ENCODE peak calls at places on chromosomes 6 and 20, in nine cellular contexts. One of them, this sample, is unnamed.

GRCh38 chr6:27280064-27280539 is 32.0 kb downstream of the POM121L2 start:
- DNase-seq in tibial nerve: no peak
- DNase-seq in aorta: no peak
- DNase-seq in CD8-positive, alpha-beta T cell: no peak
- DNase-seq in neuronal stem cell: no peak
- DNase-seq in PC-9: peak; percentile 70
- DNase-seq in esophagus muscularis mucosa: no peak
- DNase-seq in heart right ventricle: no peak
- DNase-seq in lower lobe of right lung: no peak
- DNase-seq in this sample: no peak

GRCh38 chr6:43308101-43308989 is at the start of gene CRIP3:
- DNase-seq in tibial nerve: no peak
- DNase-seq in aorta: no peak
- DNase-seq in CD8-positive, alpha-beta T cell: peak; percentile 66
- DNase-seq in neuronal stem cell: peak; percentile 48
- DNase-seq in PC-9: peak; percentile 60
- DNase-seq in esophagus muscularis mucosa: no peak
- DNase-seq in heart right ventricle: peak; percentile 43
- DNase-seq in lower lobe of right lung: peak; percentile 66
- DNase-seq in this sample: no peak

GRCh38 chr6:17486680-17487079 is 93.3 kb downstream of the CAP2 start:
- DNase-seq in tibial nerve: no peak
- DNase-seq in aorta: no peak
- DNase-seq in CD8-positive, alpha-beta T cell: no peak
- DNase-seq in neuronal stem cell: no peak
- DNase-seq in PC-9: no peak
- DNase-seq in esophagus muscularis mucosa: no peak
- DNase-seq in heart right ventricle: peak; percentile 23
- DNase-seq in lower lobe of right lung: no peak
- DNase-seq in this sample: no peak

GRCh38 chr20:5000263-5001173 is 792 bp downstream of the SLC23A2 start:
- DNase-seq in tibial nerve: peak; percentile 57
- DNase-seq in aorta: peak; percentile 79
- DNase-seq in CD8-positive, alpha-beta T cell: peak; percentile 55
- DNase-seq in neuronal stem cell: no peak
- DNase-seq in PC-9: no peak
- DNase-seq in esophagus muscularis mucosa: no peak
- DNase-seq in heart right ventricle: peak; percentile 41
- DNase-seq in lower lobe of right lung: peak; percentile 65
- DNase-seq in this sample: peak; percentile 53

GRCh38 chr6:27241443-27241842 is 6.1 kb upstream of the PRSS16 start:
- DNase-seq in tibial nerve: no peak
- DNase-seq in aorta: no peak
- DNase-seq in CD8-positive, alpha-beta T cell: no peak
- DNase-seq in neuronal stem cell: no peak
- DNase-seq in PC-9: no peak
- DNase-seq in esophagus muscularis mucosa: no peak
- DNase-seq in heart right ventricle: no peak
- DNase-seq in lower lobe of right lung: no peak
- DNase-seq in this sample: no peak

GRCh38 chr20:59010995-59011873 is 4.2 kb upstream of the CTSZ start:
- DNase-seq in tibial nerve: no peak
- DNase-seq in aorta: peak; percentile 85
- DNase-seq in CD8-positive, alpha-beta T cell: peak; percentile 38
- DNase-seq in neuronal stem cell: no peak
- DNase-seq in PC-9: peak; percentile 90
- DNase-seq in esophagus muscularis mucosa: no peak
- DNase-seq in heart right ventricle: peak; percentile 64
- DNase-seq in lower lobe of right lung: no peak
- DNase-seq in this sample: no peak

GRCh38 chr6:96157018-96157565 is 141.3 kb downstream of the FUT9 start:
- DNase-seq in tibial nerve: no peak
- DNase-seq in aorta: no peak
- DNase-seq in CD8-positive, alpha-beta T cell: no peak
- DNase-seq in neuronal stem cell: no peak
- DNase-seq in PC-9: no peak
- DNase-seq in esophagus muscularis mucosa: no peak
- DNase-seq in heart right ventricle: no peak
- DNase-seq in lower lobe of right lung: no peak
- DNase-seq in this sample: no peak

GRCh38 chr20:58647162-58647813 is 3.8 kb upstream of the STX16 start:
- DNase-seq in tibial nerve: no peak
- DNase-seq in aorta: no peak
- DNase-seq in CD8-positive, alpha-beta T cell: no peak
- DNase-seq in neuronal stem cell: no peak
- DNase-seq in PC-9: no peak
- DNase-seq in esophagus muscularis mucosa: no peak
- DNase-seq in heart right ventricle: no peak
- DNase-seq in lower lobe of right lung: no peak
- DNase-seq in this sample: no peak

GRCh38 chr6:33061987-33062386 is 11.5 kb downstream of the HLA-DPA1 start:
- DNase-seq in tibial nerve: no peak
- DNase-seq in aorta: no peak
- DNase-seq in CD8-positive, alpha-beta T cell: no peak
- DNase-seq in neuronal stem cell: no peak
- DNase-seq in PC-9: no peak
- DNase-seq in esophagus muscularis mucosa: no peak
- DNase-seq in heart right ventricle: no peak
- DNase-seq in lower lobe of right lung: no peak
- DNase-seq in this sample: no peak

GRCh38 chr20:2619961-2620595 is 32.4 kb upstream of the NOP56 start:
- DNase-seq in tibial nerve: no peak
- DNase-seq in aorta: no peak
- DNase-seq in CD8-positive, alpha-beta T cell: no peak
- DNase-seq in neuronal stem cell: no peak
- DNase-seq in PC-9: no peak
- DNase-seq in esophagus muscularis mucosa: no peak
- DNase-seq in heart right ventricle: no peak
- DNase-seq in lower lobe of right lung: no peak
- DNase-seq in this sample: no peak

GRCh38 chr6:12735786-12736185 is 19.2 kb downstream of the PHACTR1 start:
- DNase-seq in tibial nerve: no peak
- DNase-seq in aorta: no peak
- DNase-seq in CD8-positive, alpha-beta T cell: no peak
- DNase-seq in neuronal stem cell: no peak
- DNase-seq in PC-9: no peak
- DNase-seq in esophagus muscularis mucosa: no peak
- DNase-seq in heart right ventricle: no peak
- DNase-seq in lower lobe of right lung: no peak
- DNase-seq in this sample: no peak

GRCh38 chr6:142478117-142478516 is 176.3 kb downstream of the ADGRG6 start:
- DNase-seq in tibial nerve: no peak
- DNase-seq in aorta: no peak
- DNase-seq in CD8-positive, alpha-beta T cell: no peak
- DNase-seq in neuronal stem cell: no peak
- DNase-seq in PC-9: no peak
- DNase-seq in esophagus muscularis mucosa: no peak
- DNase-seq in heart right ventricle: no peak
- DNase-seq in lower lobe of right lung: peak; percentile 45
- DNase-seq in this sample: no peak

GRCh38 chr6:100665041-100665380 is 200.3 kb upstream of the SIM1 start:
- DNase-seq in tibial nerve: no peak
- DNase-seq in aorta: no peak
- DNase-seq in CD8-positive, alpha-beta T cell: no peak
- DNase-seq in neuronal stem cell: no peak
- DNase-seq in PC-9: no peak
- DNase-seq in esophagus muscularis mucosa: no peak
- DNase-seq in heart right ventricle: no peak
- DNase-seq in lower lobe of right lung: no peak
- DNase-seq in this sample: no peak

GRCh38 chr6:160120087-160120486 is 1.5 kb upstream of the SLC22A1 start:
- DNase-seq in tibial nerve: no peak
- DNase-seq in aorta: no peak
- DNase-seq in CD8-positive, alpha-beta T cell: no peak
- DNase-seq in neuronal stem cell: no peak
- DNase-seq in PC-9: no peak
- DNase-seq in esophagus muscularis mucosa: no peak
- DNase-seq in heart right ventricle: no peak
- DNase-seq in lower lobe of right lung: no peak
- DNase-seq in this sample: no peak

GRCh38 chr6:160118620-160119234 is 2.9 kb upstream of the SLC22A1 start:
- DNase-seq in tibial nerve: no peak
- DNase-seq in aorta: no peak
- DNase-seq in CD8-positive, alpha-beta T cell: no peak
- DNase-seq in neuronal stem cell: no peak
- DNase-seq in PC-9: no peak
- DNase-seq in esophagus muscularis mucosa: no peak
- DNase-seq in heart right ventricle: no peak
- DNase-seq in lower lobe of right lung: no peak
- DNase-seq in this sample: no peak

GRCh38 chr6:160115421-160115820 is 6.2 kb upstream of the SLC22A1 start:
- DNase-seq in tibial nerve: no peak
- DNase-seq in aorta: no peak
- DNase-seq in CD8-positive, alpha-beta T cell: no peak
- DNase-seq in neuronal stem cell: no peak
- DNase-seq in PC-9: no peak
- DNase-seq in esophagus muscularis mucosa: no peak
- DNase-seq in heart right ventricle: no peak
- DNase-seq in lower lobe of right lung: no peak
- DNase-seq in this sample: no peak

GRCh38 chr6:160112628-160113294 is 8.9 kb upstream of the SLC22A1 start:
- DNase-seq in tibial nerve: no peak
- DNase-seq in aorta: no peak
- DNase-seq in CD8-positive, alpha-beta T cell: no peak
- DNase-seq in neuronal stem cell: no peak
- DNase-seq in PC-9: no peak
- DNase-seq in esophagus muscularis mucosa: no peak
- DNase-seq in heart right ventricle: no peak
- DNase-seq in lower lobe of right lung: no peak
- DNase-seq in this sample: no peak

GRCh38 chr6:160116411-160116810 is 5.2 kb upstream of the SLC22A1 start:
- DNase-seq in tibial nerve: no peak
- DNase-seq in aorta: no peak
- DNase-seq in CD8-positive, alpha-beta T cell: no peak
- DNase-seq in neuronal stem cell: no peak
- DNase-seq in PC-9: no peak
- DNase-seq in esophagus muscularis mucosa: no peak
- DNase-seq in heart right ventricle: no peak
- DNase-seq in lower lobe of right lung: no peak
- DNase-seq in this sample: no peak
- H3K27ac ChIP-seq in tibial nerve: no peak overlapping the region
- H3K27ac ChIP-seq in aorta: no peak overlapping the region
- H3K27ac ChIP-seq in CD8-positive, alpha-beta T cell: no peak overlapping the region
- H3K27ac ChIP-seq in neuronal stem cell: no peak overlapping the region
- H3K27ac ChIP-seq in PC-9: no peak overlapping the region
- H3K27ac ChIP-seq in esophagus muscularis mucosa: no peak overlapping the region
- H3K27ac ChIP-seq in heart right ventricle: no peak overlapping the region
- H3K27ac ChIP-seq in lower lobe of right lung: no peak overlapping the region
- H3K27ac ChIP-seq in this sample: no peak overlapping the region

DNA sequence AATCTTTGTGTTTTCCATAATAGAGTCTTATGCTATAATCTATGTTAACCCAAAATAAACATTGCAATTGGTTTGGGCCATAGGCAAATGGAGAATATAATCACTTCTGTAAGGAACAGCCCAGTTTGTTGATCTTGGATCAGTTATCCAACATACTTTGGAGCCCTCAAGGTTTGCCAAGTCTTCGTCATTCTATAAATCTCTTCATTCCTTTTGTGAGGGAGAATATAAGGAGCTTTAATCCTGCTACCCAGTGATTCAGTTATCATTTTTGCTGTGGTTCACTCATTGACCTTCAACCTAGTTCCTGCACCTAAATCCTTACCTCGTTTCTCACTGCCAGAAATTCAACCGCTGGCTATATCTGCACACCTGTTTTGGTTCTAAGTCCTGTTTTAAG is 500.3 kb upstream of the PTCHD4 start:
- DNase-seq in tibial nerve: no peak
- DNase-seq in aorta: no peak
- DNase-seq in CD8-positive, alpha-beta T cell: no peak
- DNase-seq in neuronal stem cell: no peak
- DNase-seq in PC-9: no peak
- DNase-seq in esophagus muscularis mucosa: no peak
- DNase-seq in heart right ventricle: no peak
- DNase-seq in lower lobe of right lung: no peak
- DNase-seq in this sample: no peak
- H3K27ac ChIP-seq in tibial nerve: no peak overlapping the region
- H3K27ac ChIP-seq in aorta: no peak overlapping the region
- H3K27ac ChIP-seq in CD8-positive, alpha-beta T cell: no peak overlapping the region
- H3K27ac ChIP-seq in neuronal stem cell: no peak overlapping the region
- H3K27ac ChIP-seq in PC-9: no peak overlapping the region
- H3K27ac ChIP-seq in esophagus muscularis mucosa: no peak overlapping the region
- H3K27ac ChIP-seq in heart right ventricle: no peak overlapping the region
- H3K27ac ChIP-seq in lower lobe of right lung: no peak overlapping the region
- H3K27ac ChIP-seq in this sample: no peak overlapping the region

DNA sequence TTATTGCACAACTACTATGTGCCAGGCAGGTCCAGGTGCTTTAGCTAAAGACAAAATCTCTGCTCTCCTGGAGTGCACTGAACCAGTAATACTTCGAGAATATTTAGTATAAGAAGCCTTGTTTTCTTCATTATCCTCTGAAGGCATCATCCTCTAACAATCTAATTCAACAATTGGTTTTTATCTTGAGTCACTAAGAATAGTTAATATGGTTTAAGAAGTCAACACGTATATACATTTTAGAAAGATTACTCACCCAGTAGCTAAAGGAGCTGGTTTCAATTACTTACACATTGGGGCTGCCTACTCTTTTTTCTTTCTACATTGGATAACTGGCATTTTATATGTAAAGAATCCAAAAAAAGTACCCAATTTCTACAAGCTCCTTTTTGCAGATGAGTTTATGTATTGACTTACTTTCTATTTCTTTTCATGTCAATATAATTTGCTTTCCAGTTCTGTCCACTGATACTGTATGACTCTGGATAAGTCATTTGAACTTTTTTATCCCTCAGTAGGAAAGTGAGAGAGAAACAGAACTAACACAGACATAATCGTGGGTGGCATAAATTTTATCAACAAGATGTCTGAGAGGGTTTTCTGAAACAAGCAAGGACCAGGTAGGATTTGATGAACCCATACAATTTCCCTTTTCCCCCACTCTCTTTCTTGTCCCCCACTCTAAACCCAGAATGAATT is 312.5 kb downstream of the CLIC5 start:
- DNase-seq in tibial nerve: no peak
- DNase-seq in aorta: no peak
- DNase-seq in CD8-positive, alpha-beta T cell: no peak
- DNase-seq in neuronal stem cell: no peak
- DNase-seq in PC-9: no peak
- DNase-seq in esophagus muscularis mucosa: no peak
- DNase-seq in heart right ventricle: no peak
- DNase-seq in lower lobe of right lung: no peak
- DNase-seq in this sample: no peak
- H3K27ac ChIP-seq in tibial nerve: no peak overlapping the region
- H3K27ac ChIP-seq in aorta: no peak overlapping the region
- H3K27ac ChIP-seq in CD8-positive, alpha-beta T cell: no peak overlapping the region
- H3K27ac ChIP-seq in neuronal stem cell: no peak overlapping the region
- H3K27ac ChIP-seq in PC-9: peak overlapping the region; percentile 41
- H3K27ac ChIP-seq in esophagus muscularis mucosa: no peak overlapping the region
- H3K27ac ChIP-seq in heart right ventricle: no peak overlapping the region
- H3K27ac ChIP-seq in lower lobe of right lung: no peak overlapping the region
- H3K27ac ChIP-seq in this sample: no peak overlapping the region

GRCh38 chr6:138593100-138593877 is 94.0 kb upstream of the NHSL1 start:
- DNase-seq in tibial nerve: peak; percentile 70
- DNase-seq in aorta: peak; percentile 60
- DNase-seq in CD8-positive, alpha-beta T cell: no peak
- DNase-seq in neuronal stem cell: no peak
- DNase-seq in PC-9: peak; percentile 18
- DNase-seq in esophagus muscularis mucosa: no peak
- DNase-seq in heart right ventricle: peak; percentile 77
- DNase-seq in lower lobe of right lung: no peak
- DNase-seq in this sample: no peak
- H3K27ac ChIP-seq in tibial nerve: no peak overlapping the region
- H3K27ac ChIP-seq in aorta: no peak overlapping the region
- H3K27ac ChIP-seq in CD8-positive, alpha-beta T cell: no peak overlapping the region
- H3K27ac ChIP-seq in neuronal stem cell: no peak overlapping the region
- H3K27ac ChIP-seq in PC-9: peak overlapping the region; percentile 86
- H3K27ac ChIP-seq in esophagus muscularis mucosa: peak overlapping the region; percentile 74
- H3K27ac ChIP-seq in heart right ventricle: peak overlapping the region; percentile 71
- H3K27ac ChIP-seq in lower lobe of right lung: peak overlapping the region; percentile 63
- H3K27ac ChIP-seq in this sample: peak overlapping the region; percentile 4